ENCODE peak calls at places on chromosomes 7 and 10, in seven cellular contexts. T, J, O, K, R, P and I are unnamed samples.

GRCh38 chr10:79449181-79450146 is 4.0 kb upstream of the ZCCHC24 start:
- DNase-seq in T (no peak), J (no peak), O (peak; percentile 40), K (no peak), R (peak; percentile 57), P (no peak), I (peak; percentile 27)

GRCh38 chr7:363626-364025 is 73.7 kb downstream of the FOXL3 start:
- DNase-seq in T (no peak), J (no peak), O (no peak), K (no peak), R (no peak), P (peak; percentile 15), I (no peak)

GRCh38 chr7:50387351-50387750 is 62.8 kb downstream of the FIGNL1 start:
- DNase-seq in T (no peak), J (no peak), O (no peak), K (no peak), R (no peak), P (no peak), I (no peak)

GRCh38 chr10:42982886-42983594 is 93.8 kb upstream of the RET start:
- DNase-seq in T (no peak), J (no peak), O (peak; percentile 29), K (no peak), R (no peak), P (no peak), I (no peak)

GRCh38 chr7:144854839-144855424 is 19.1 kb upstream of the TPK1 start:
- DNase-seq in T (no peak), J (no peak), O (no peak), K (no peak), R (no peak), P (no peak), I (peak; percentile 23)

GRCh38 chr10:125225051-125225450 is 64.7 kb upstream of the CTBP2 start:
- DNase-seq in T (no peak), J (no peak), O (no peak), K (no peak), R (no peak), P (no peak), I (no peak)

GRCh38 chr10:119191881-119192280 is 13.3 kb upstream of the PRDX3 start:
- DNase-seq in T (no peak), J (no peak), O (peak; percentile 25), K (no peak), R (no peak), P (no peak), I (no peak)

GRCh38 chr10:116893686-116894037 is 44.4 kb downstream of the ENO4 start:
- DNase-seq in T (no peak), J (no peak), O (no peak), K (no peak), R (no peak), P (no peak), I (no peak)

GRCh38 chr7:157401567-157402387 is 65.0 kb downstream of the DNAJB6 start:
- DNase-seq in T (no peak), J (no peak), O (no peak), K (peak; percentile 49), R (no peak), P (no peak), I (peak; percentile 67)

GRCh38 chr10:103316087-103316486 is 34.9 kb downstream of the PCGF6 start:
- DNase-seq in T (no peak), J (no peak), O (no peak), K (no peak), R (no peak), P (no peak), I (no peak)

GRCh38 chr7:153808117-153808516 is 244.1 kb upstream of the DPP6 start:
- DNase-seq in T (no peak), J (no peak), O (no peak), K (no peak), R (no peak), P (no peak), I (no peak)

GRCh38 chr10:132122097-132122861 is 56.5 kb downstream of the JAKMIP3 start:
- DNase-seq in T (no peak), J (no peak), O (no peak), K (no peak), R (no peak), P (peak; percentile 7), I (no peak)

GRCh38 chr10:43809211-43809930 is 160.7 kb upstream of the ZNF32 start:
- DNase-seq in T (peak; percentile 93), J (no peak), O (no peak), K (no peak), R (no peak), P (no peak), I (no peak)

DNA sequence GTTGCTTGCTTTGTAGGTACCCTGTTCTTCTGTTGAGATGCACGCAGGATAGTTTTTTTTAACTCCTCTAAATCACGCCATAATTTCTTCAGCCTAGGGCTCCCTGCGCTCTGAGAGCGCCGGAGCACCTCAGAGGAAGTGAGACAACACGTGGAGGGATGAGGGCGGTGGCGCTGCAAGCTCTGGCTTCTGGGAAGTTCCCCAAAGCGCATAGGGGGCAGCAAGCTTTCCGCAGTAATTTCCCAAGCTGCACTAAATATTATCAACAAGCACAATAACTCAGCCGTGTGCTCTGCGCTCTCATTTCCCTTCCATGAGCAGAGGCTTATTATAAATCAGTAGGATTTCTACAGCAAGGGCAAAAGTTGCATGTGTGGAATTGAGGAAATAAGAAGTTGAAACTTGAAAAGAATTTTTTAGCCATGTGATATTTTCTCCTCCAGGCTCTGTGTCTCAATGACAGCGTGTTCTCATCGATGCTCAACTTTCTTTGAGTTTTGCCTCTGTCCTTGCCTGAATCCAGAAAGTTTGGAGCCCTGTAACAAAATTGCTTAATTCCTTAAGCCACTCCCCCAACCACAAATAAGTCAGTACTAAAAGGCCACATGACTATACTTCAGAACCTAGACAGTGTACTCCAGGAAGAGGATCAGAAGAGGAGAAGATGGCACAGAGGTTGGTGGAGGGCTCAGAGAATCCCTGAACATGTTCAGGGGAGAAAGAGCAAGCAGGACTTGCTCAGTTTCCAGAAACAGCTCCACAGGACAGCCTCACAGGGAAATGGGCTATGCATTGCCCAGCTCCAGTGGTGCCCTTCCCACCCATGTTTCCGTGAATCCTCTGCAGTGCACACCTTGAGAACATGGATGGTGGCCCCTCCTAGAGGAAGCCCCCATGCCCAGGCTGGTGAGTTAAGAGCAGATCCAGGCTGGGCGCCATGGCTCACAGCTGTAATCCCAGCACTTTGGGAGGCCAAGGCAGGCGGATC is 221.5 kb upstream of the GHITM start:
- DNase-seq in T (no peak), J (peak; percentile 33), O (peak; percentile 54), K (peak; percentile 75), R (no peak), P (no peak), I (no peak)
- TF ChIP-seq POLR2A in T (no peak), J (no peak), O (no peak), K (no peak), R (no peak), P (no peak), I (no peak)

GRCh38 chr7:74289018-74289659 is at the start of gene CLIP2:
- DNase-seq in T (peak; percentile 77), J (peak; percentile 82), O (peak; percentile 89), K (peak; percentile 84), R (peak; percentile 76), P (peak; percentile 86), I (peak; percentile 89)
- TF ChIP-seq POLR2A in T (peak; percentile 95), J (peak; percentile 46), O (peak; percentile 77), K (no peak), R (peak; percentile 42), P (peak; percentile 56), I (no peak)

DNA sequence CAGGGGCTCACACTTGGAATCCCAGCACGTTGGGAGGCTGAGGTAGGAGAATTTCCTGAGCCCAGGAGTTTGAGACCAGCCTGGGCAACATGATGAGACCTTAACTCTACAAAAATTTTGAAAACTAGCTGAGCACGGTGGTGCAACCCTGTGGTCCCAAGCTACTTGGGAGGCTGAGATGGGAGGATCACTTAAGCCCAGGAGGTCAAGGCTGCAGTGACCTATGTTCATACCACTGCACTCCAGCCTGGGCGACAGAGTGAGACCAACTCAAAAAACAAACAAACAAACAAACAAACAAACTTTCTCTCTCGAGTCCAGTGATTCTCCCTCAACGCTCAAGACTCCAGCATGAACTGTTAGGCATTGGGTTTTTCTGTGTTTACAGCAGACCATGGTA is 2.0 kb upstream of the TYSND1 start:
- DNase-seq in T (no peak), J (no peak), O (no peak), K (no peak), R (no peak), P (no peak), I (no peak)
- TF ChIP-seq POLR2A in T (no peak), J (no peak), O (no peak), K (no peak), R (no peak), P (no peak), I (no peak)

DNA sequence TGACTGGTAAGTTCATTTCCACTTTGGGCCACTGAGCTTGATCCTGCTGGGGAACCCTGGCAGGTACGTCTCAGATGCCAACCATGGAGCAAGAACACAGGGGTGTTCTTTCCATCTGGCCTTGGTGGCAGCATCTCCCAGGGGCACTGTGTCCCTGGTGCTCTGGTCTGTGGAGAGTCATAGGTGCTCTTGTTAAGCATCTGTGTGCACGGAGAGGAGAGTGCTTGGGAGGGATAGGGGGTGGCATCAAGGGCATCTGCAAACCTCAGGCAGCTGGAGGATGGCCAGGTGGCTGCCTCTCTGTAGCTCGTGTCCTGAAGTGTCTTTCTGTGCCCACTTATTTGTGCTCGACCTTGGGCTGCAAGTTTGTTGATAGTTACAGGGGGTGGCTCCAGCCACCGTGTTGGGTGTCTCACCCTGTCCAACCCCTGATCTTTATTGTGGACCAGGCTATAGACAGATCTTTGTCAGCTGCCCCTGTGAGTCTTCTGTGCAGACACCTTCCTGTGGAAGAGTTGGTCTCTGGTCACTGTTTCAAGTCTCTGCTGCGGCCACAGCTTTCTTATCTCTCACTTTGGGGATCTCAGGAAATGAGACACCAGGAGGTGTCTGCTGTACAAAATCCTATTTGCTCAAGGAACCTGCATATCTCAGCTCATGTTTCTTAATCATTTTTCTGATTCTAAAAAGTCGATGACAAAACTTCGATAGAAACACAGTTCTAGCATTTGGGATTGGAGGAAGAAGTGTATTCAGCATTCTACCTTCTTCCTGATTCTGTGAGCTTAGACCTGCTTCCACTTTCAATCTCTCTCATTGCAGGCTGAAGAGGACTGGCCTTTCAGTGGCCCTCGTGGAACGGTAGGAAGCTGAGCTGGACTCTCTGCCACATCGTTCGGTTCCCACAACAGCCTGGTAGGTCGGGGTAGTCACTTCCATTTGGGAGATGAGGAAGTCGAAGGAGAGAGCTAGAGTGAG is 17.2 kb upstream of the GIMAP8 start:
- DNase-seq in T (no peak), J (no peak), O (no peak), K (no peak), R (no peak), P (no peak), I (no peak)
- TF ChIP-seq POLR2A in T (no peak), J (no peak), O (no peak), K (no peak), R (no peak), P (no peak), I (no peak)

DNA sequence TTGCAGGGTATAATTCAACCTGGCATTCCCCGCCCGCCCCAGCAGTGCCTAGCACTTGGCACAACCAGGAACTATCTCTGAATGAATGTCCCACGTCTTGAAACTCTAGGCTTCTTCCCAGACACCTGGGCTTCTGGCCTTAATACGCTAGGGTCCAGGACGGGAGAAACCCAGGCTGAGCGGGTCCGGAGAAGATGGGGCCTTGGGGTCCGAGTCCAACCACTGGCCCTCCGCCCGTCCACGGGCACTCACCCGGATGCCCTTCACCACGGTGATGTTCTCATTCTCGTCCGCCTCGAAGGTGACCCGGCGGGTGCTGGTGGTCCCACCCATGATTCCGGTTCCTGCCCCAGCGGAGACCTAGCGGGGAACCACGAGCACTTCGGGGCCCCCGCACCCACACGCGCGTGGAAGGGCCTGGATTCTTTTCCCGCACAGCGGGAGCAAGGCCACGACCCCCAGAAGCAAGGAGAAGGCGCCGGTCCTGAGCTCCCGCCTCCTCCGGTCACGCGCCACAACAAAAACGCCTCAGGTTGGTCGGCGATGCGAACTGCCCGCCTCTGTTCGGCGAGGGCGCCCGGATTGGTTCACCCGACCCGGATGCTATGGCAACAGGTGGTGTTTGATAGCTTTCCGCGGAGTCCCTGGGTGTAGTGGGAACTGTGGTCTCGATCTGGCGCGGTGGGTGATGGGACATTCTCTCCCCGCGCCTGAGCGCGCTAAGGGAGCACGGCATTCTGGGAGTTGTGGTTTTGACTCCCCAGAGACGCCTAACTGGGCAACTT is at the start of gene CHCHD3:
- DNase-seq in T (peak; percentile 98), J (peak; percentile 97), O (peak; percentile 99), K (peak; percentile 100), R (peak; percentile 98), P (peak; percentile 97), I (peak; percentile 98)
- TF ChIP-seq POLR2A in T (peak; percentile 43), J (peak; percentile 26), O (peak; percentile 49), K (no peak), R (no peak), P (peak; percentile 55), I (peak; percentile 81)